ENCODE peak calls at places on chromosomes 6 and 20, in six cellular contexts. One of them, this sample, is unnamed.

GRCh38 chr6:70651326-70651905 is 16.3 kb upstream of the SMAP1 start:
- DNase-seq in mucosa of descending colon: no peak
- DNase-seq in thyroid gland: no peak
- DNase-seq in NT2/D1: no peak
- DNase-seq in psoas muscle: no peak
- DNase-seq in colonic mucosa: no peak
- DNase-seq in this sample: no peak

GRCh38 chr6:137261393-137262154 is 42.4 kb upstream of the IFNGR1 start:
- DNase-seq in mucosa of descending colon: no peak
- DNase-seq in thyroid gland: peak; percentile 6
- DNase-seq in NT2/D1: no peak
- DNase-seq in psoas muscle: no peak
- DNase-seq in colonic mucosa: no peak
- DNase-seq in this sample: no peak

GRCh38 chr20:57788936-57789613 is 79.3 kb upstream of the PMEPA1 start:
- DNase-seq in mucosa of descending colon: no peak
- DNase-seq in thyroid gland: no peak
- DNase-seq in NT2/D1: no peak
- DNase-seq in psoas muscle: no peak
- DNase-seq in colonic mucosa: no peak
- DNase-seq in this sample: no peak

GRCh38 chr6:129440691-129441090 is 269.3 kb downstream of the ARHGAP18 start:
- DNase-seq in mucosa of descending colon: no peak
- DNase-seq in thyroid gland: no peak
- DNase-seq in NT2/D1: peak; percentile 3
- DNase-seq in psoas muscle: no peak
- DNase-seq in colonic mucosa: no peak
- DNase-seq in this sample: no peak

GRCh38 chr6:105359419-105360366 is 43.2 kb downstream of the PREP start:
- DNase-seq in mucosa of descending colon: no peak
- DNase-seq in thyroid gland: peak; percentile 42
- DNase-seq in NT2/D1: no peak
- DNase-seq in psoas muscle: no peak
- DNase-seq in colonic mucosa: no peak
- DNase-seq in this sample: no peak

GRCh38 chr20:37899105-37900045 is 3.6 kb upstream of the VSTM2L start:
- DNase-seq in mucosa of descending colon: no peak
- DNase-seq in thyroid gland: no peak
- DNase-seq in NT2/D1: no peak
- DNase-seq in psoas muscle: no peak
- DNase-seq in colonic mucosa: no peak
- DNase-seq in this sample: no peak

GRCh38 chr20:58891076-58891685 is 38.7 kb downstream of the GNAS start:
- DNase-seq in mucosa of descending colon: peak; percentile 85
- DNase-seq in thyroid gland: peak; percentile 82
- DNase-seq in NT2/D1: no peak
- DNase-seq in psoas muscle: peak; percentile 90
- DNase-seq in colonic mucosa: peak; percentile 78
- DNase-seq in this sample: peak; percentile 75

GRCh38 chr6:33592280-33592594 is 12.2 kb upstream of the BAK1 start:
- DNase-seq in mucosa of descending colon: no peak
- DNase-seq in thyroid gland: no peak
- DNase-seq in NT2/D1: no peak
- DNase-seq in psoas muscle: no peak
- DNase-seq in colonic mucosa: no peak
- DNase-seq in this sample: no peak

GRCh38 chr20:60964911-60965310 is 287.1 kb upstream of the CDH4 start:
- DNase-seq in mucosa of descending colon: no peak
- DNase-seq in thyroid gland: no peak
- DNase-seq in NT2/D1: no peak
- DNase-seq in psoas muscle: no peak
- DNase-seq in colonic mucosa: no peak
- DNase-seq in this sample: no peak

GRCh38 chr20:60960500-60960899 is 291.6 kb upstream of the CDH4 start:
- DNase-seq in mucosa of descending colon: no peak
- DNase-seq in thyroid gland: no peak
- DNase-seq in NT2/D1: no peak
- DNase-seq in psoas muscle: no peak
- DNase-seq in colonic mucosa: no peak
- DNase-seq in this sample: no peak

GRCh38 chr20:60959971-60960370 is 292.1 kb upstream of the CDH4 start:
- DNase-seq in mucosa of descending colon: no peak
- DNase-seq in thyroid gland: no peak
- DNase-seq in NT2/D1: no peak
- DNase-seq in psoas muscle: no peak
- DNase-seq in colonic mucosa: no peak
- DNase-seq in this sample: no peak

GRCh38 chr20:60962367-60963045 is 289.6 kb upstream of the CDH4 start:
- DNase-seq in mucosa of descending colon: no peak
- DNase-seq in thyroid gland: no peak
- DNase-seq in NT2/D1: no peak
- DNase-seq in psoas muscle: no peak
- DNase-seq in colonic mucosa: no peak
- DNase-seq in this sample: no peak

DNA sequence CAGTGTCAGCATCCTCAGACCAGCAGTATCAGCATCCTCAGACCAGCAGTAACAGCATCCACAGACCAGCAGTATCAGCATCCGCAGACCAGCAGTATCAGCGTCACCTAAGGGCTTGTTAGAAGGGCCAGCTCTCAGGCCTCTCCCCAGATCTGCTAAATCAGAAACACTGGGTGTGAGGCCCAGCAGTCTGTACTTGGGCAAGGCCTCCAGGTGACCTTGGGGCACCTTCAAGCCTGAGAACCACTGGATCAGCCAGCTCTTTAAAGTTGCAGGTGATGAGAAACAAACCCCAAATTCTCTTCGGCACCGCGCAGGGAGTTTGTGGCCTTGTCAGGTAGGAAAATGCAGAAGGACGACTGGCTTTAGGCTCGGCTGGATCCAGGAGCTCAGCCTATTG is 290.5 kb upstream of the CDH4 start:
- DNase-seq in mucosa of descending colon: no peak
- DNase-seq in thyroid gland: no peak
- DNase-seq in NT2/D1: no peak
- DNase-seq in psoas muscle: no peak
- DNase-seq in colonic mucosa: no peak
- DNase-seq in this sample: no peak
- H3K4me1 ChIP-seq in mucosa of descending colon: no peaks in the 10 kb centered on the region
- H3K4me1 ChIP-seq in thyroid gland: no peaks in the 10 kb centered on the region
- H3K4me1 ChIP-seq in NT2/D1: peaks cover 7% of the 10 kb centered on the region
- H3K4me1 ChIP-seq in psoas muscle: no peaks in the 10 kb centered on the region
- H3K4me1 ChIP-seq in colonic mucosa: no peaks in the 10 kb centered on the region
- H3K4me1 ChIP-seq in this sample: no peaks in the 10 kb centered on the region

DNA sequence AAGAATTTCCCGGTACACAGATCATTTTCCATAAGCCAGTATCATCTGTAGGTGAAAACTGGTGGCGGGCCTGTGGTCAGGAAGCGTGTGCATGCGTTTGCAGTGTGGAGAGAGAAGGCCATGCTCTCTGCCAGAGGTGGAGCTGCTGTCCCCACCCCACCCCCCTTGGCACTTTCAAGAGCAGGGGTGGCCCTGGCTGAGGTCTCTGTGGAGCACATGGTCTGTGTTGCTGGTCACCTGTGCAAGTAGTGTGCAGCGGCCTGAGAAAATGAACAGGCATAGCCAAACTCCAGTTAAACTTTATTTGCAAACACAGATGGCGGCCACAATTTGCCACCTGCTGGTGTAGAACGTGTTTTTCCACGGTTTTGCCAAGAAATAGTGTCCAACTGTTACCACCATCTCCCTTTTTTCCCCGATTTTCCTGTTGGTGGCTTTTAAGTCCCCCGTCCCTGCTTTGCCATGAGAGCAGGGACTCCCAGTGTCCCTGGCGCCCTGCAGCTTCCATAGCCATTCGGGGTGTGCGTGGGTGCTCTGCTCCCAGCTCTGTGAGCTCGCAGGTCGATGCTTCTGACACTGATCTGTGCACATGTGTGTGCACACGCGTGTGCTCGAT is 2.5 kb downstream of the ADRM1 start:
- DNase-seq in mucosa of descending colon: no peak
- DNase-seq in thyroid gland: peak; percentile 67
- DNase-seq in NT2/D1: no peak
- DNase-seq in psoas muscle: no peak
- DNase-seq in colonic mucosa: no peak
- DNase-seq in this sample: peak; percentile 83
- H3K4me3 ChIP-seq in mucosa of descending colon: no peak overlapping the region
- H3K4me3 ChIP-seq in thyroid gland: no peak overlapping the region
- H3K4me3 ChIP-seq in NT2/D1: no peak overlapping the region
- H3K4me3 ChIP-seq in psoas muscle: peak overlapping the region; percentile 84
- H3K4me3 ChIP-seq in colonic mucosa: no peak overlapping the region
- H3K4me3 ChIP-seq in this sample: peak overlapping the region; percentile 89

GRCh38 chr20:3730803-3731370 is 1.6 kb upstream of the HSPA12B start:
- DNase-seq in mucosa of descending colon: no peak
- DNase-seq in thyroid gland: no peak
- DNase-seq in NT2/D1: no peak
- DNase-seq in psoas muscle: peak; percentile 36
- DNase-seq in colonic mucosa: no peak
- DNase-seq in this sample: no peak

GRCh38 chr20:3731944-3732326 is 550 bp upstream of the HSPA12B start:
- DNase-seq in mucosa of descending colon: no peak
- DNase-seq in thyroid gland: no peak
- DNase-seq in NT2/D1: no peak
- DNase-seq in psoas muscle: peak; percentile 48
- DNase-seq in colonic mucosa: no peak
- DNase-seq in this sample: no peak

GRCh38 chr20:3734111-3734843 is 1.8 kb downstream of the HSPA12B start:
- DNase-seq in mucosa of descending colon: no peak
- DNase-seq in thyroid gland: peak; percentile 93
- DNase-seq in NT2/D1: no peak
- DNase-seq in psoas muscle: peak; percentile 63
- DNase-seq in colonic mucosa: peak; percentile 73
- DNase-seq in this sample: no peak

GRCh38 chr20:3733119-3733995 is 872 bp downstream of the HSPA12B start:
- DNase-seq in mucosa of descending colon: no peak
- DNase-seq in thyroid gland: no peak
- DNase-seq in NT2/D1: no peak
- DNase-seq in psoas muscle: peak; percentile 55
- DNase-seq in colonic mucosa: no peak
- DNase-seq in this sample: no peak

GRCh38 chr20:3732327-3733118 is at the start of gene HSPA12B:
- DNase-seq in mucosa of descending colon: no peak
- DNase-seq in thyroid gland: no peak
- DNase-seq in NT2/D1: no peak
- DNase-seq in psoas muscle: peak; percentile 51
- DNase-seq in colonic mucosa: no peak
- DNase-seq in this sample: no peak
- H3K4me1 ChIP-seq in mucosa of descending colon: peaks cover 7% of the 10 kb centered on the region
- H3K4me1 ChIP-seq in thyroid gland: peaks cover 36% of the 10 kb centered on the region
- H3K4me1 ChIP-seq in NT2/D1: peaks cover 20% of the 10 kb centered on the region
- H3K4me1 ChIP-seq in psoas muscle: no peaks in the 10 kb centered on the region
- H3K4me1 ChIP-seq in colonic mucosa: peaks cover 6% of the 10 kb centered on the region
- H3K4me1 ChIP-seq in this sample: no peaks in the 10 kb centered on the region

DNA sequence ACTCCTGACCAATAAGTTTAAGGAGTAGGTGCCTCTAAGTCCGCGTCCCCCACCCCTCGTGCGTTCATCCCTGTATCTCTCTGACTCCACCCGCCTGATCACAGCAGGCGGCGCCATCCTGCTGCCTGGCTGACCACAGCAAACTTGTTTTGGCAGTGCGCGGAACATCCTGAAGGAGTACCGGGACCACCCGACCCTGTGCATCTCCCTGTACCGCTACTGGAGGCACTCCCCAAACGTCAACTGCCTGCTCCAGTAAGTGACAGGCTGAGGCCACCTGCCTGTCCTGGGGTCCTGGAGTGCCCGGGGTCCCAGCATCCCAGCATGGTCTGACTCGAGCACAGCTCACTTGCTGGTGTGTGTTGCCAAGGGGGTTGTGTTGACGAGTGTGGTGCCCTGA is 19.0 kb downstream of the PNLDC1 start:
- DNase-seq in mucosa of descending colon: no peak
- DNase-seq in thyroid gland: no peak
- DNase-seq in NT2/D1: no peak
- DNase-seq in psoas muscle: no peak
- DNase-seq in colonic mucosa: no peak
- DNase-seq in this sample: no peak
- H3K4me3 ChIP-seq in mucosa of descending colon: no peak overlapping the region
- H3K4me3 ChIP-seq in thyroid gland: no peak overlapping the region
- H3K4me3 ChIP-seq in NT2/D1: no peak overlapping the region
- H3K4me3 ChIP-seq in psoas muscle: no peak overlapping the region
- H3K4me3 ChIP-seq in colonic mucosa: no peak overlapping the region
- H3K4me3 ChIP-seq in this sample: no peak overlapping the region

DNA sequence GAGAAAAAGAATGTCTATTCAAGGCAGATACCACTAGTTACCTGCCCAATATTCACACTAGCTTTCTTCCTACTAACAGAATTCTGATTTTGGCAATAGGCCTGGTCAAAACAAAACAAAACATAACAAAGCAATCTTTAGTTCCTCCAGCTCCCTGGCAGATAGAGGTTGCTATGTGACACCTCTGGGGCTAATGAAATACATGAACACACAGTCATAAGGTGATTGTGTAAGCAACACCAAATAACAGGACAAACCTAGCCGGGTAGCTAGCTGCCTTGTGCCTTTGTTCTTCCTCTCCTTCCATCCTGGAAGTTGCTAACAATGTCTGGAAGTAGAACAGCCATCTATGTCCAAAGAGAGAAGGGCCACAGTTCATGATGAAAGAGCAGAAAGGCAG is 6.0 kb upstream of the HMGN3 start:
- DNase-seq in mucosa of descending colon: no peak
- DNase-seq in thyroid gland: no peak
- DNase-seq in NT2/D1: no peak
- DNase-seq in psoas muscle: no peak
- DNase-seq in colonic mucosa: no peak
- DNase-seq in this sample: no peak
- H3K4me1 ChIP-seq in mucosa of descending colon: peaks cover 3% of the 10 kb centered on the region
- H3K4me1 ChIP-seq in thyroid gland: peaks cover 17% of the 10 kb centered on the region
- H3K4me1 ChIP-seq in NT2/D1: no peaks in the 10 kb centered on the region
- H3K4me1 ChIP-seq in psoas muscle: peaks cover 17% of the 10 kb centered on the region
- H3K4me1 ChIP-seq in colonic mucosa: no peaks in the 10 kb centered on the region
- H3K4me1 ChIP-seq in this sample: no peaks in the 10 kb centered on the region

This sample was measured in pancreas.